ENCODE peak calls at places on chromosome 13, in four cellular contexts. V is CD8-positive, alpha-beta T cell; X is nephron progenitor cell; Y is cardiac fibroblast. I is an unnamed sample.

GRCh38 chr13:69660155-69660554 is 447.5 kb upstream of the ATXN8OS start:
- DNase-seq in V (no peak), X (no peak), Y (no peak), I (no peak)

GRCh38 chr13:105090244-105090643 is 1445.2 kb downstream of the EFNB2 start:
- DNase-seq in V (no peak), X (no peak), Y (peak; percentile 3), I (peak; percentile 31)

GRCh38 chr13:109568273-109568900 is 218.0 kb downstream of the IRS2 start:
- DNase-seq in V (no peak), X (no peak), Y (no peak), I (no peak)

GRCh38 chr13:84641491-84641890 is 759.2 kb upstream of the SLITRK1 start:
- DNase-seq in V (no peak), X (no peak), Y (no peak), I (peak; percentile 41)

GRCh38 chr13:74278901-74279300 is 144.7 kb upstream of the KLF12 start:
- DNase-seq in V (no peak), X (no peak), Y (no peak), I (no peak)

GRCh38 chr13:36059366-36059765 is 71.8 kb downstream of the DCLK1 start:
- DNase-seq in V (no peak), X (no peak), Y (no peak), I (no peak)

GRCh38 chr13:71378992-71379905 is 487.8 kb downstream of the DACH1 start:
- DNase-seq in V (no peak), X (no peak), Y (no peak), I (no peak)

GRCh38 chr13:40789275-40790231 is at the start of gene SLC25A15:
- DNase-seq in V (peak; percentile 37), X (peak; percentile 87), Y (peak; percentile 92), I (peak; percentile 70)

GRCh38 chr13:111011899-111012298 is 97.0 kb upstream of the ANKRD10 start:
- DNase-seq in V (no peak), X (no peak), Y (no peak), I (peak; percentile 30)

GRCh38 chr13:79196366-79196765 is 209.7 kb downstream of the RBM26 start:
- DNase-seq in V (no peak), X (no peak), Y (no peak), I (no peak)

GRCh38 chr13:35016362-35017148 is 74.5 kb downstream of the NBEA start:
- DNase-seq in V (no peak), X (no peak), Y (no peak), I (no peak)

GRCh38 chr13:109712187-109712601 is 74.2 kb downstream of the IRS2 start:
- DNase-seq in V (no peak), X (no peak), Y (no peak), I (no peak)

GRCh38 chr13:50646070-50646469 is 197.4 kb downstream of the DLEU7 start:
- DNase-seq in V (no peak), X (no peak), Y (no peak), I (no peak)

GRCh38 chr13:74573654-74574053 is 439.4 kb upstream of the KLF12 start:
- DNase-seq in V (no peak), X (peak; percentile 9), Y (no peak), I (no peak)

GRCh38 chr13:21053231-21053630 is 8.2 kb downstream of the LATS2 start:
- DNase-seq in V (no peak), X (no peak), Y (no peak), I (no peak)

GRCh38 chr13:113612626-113613025 is 28.1 kb downstream of the TFDP1 start:
- DNase-seq in V (no peak), X (no peak), Y (no peak), I (no peak)

GRCh38 chr13:42746846-42747245 is 34.5 kb upstream of the FAM216B start:
- DNase-seq in V (no peak), X (no peak), Y (no peak), I (no peak)

GRCh38 chr13:60164490-60164889 is 762 bp upstream of the DIAPH3 start:
- DNase-seq in V (no peak), X (no peak), Y (peak; percentile 47), I (peak; percentile 40)

GRCh38 chr13:50991624-50992610 is 82.3 kb downstream of the RNASEH2B start:
- DNase-seq in V (no peak), X (peak; percentile 29), Y (no peak), I (no peak)

GRCh38 chr13:108981407-108981806 is 352.0 kb downstream of the MYO16 start:
- DNase-seq in V (no peak), X (no peak), Y (no peak), I (no peak)

GRCh38 chr13:33259296-33259695 is 26.3 kb downstream of the STARD13 start:
- DNase-seq in V (no peak), X (no peak), Y (no peak), I (no peak)

GRCh38 chr13:72728290-72728605 is 525 bp downstream of the BORA start:
- DNase-seq in V (no peak), X (no peak), Y (no peak), I (no peak)

GRCh38 chr13:46124967-46125933 is 20.4 kb upstream of the CPB2 start:
- DNase-seq in V (no peak), X (no peak), Y (peak; percentile 5), I (no peak)

GRCh38 chr13:111198979-111199378 is 83.9 kb downstream of the ARHGEF7 start:
- DNase-seq in V (no peak), X (no peak), Y (no peak), I (no peak)

GRCh38 chr13:98542568-98543379 is 34.1 kb downstream of the STK24 start:
- DNase-seq in V (no peak), X (no peak), Y (no peak), I (no peak)

GRCh38 chr13:85982102-85982501 is 182.9 kb upstream of the SLITRK6 start:
- DNase-seq in V (no peak), X (no peak), Y (no peak), I (no peak)

GRCh38 chr13:111061338-111062045 is 53.6 kb upstream of the ARHGEF7 start:
- DNase-seq in V (no peak), X (no peak), Y (no peak), I (no peak)

GRCh38 chr13:40187324-40187795 is 479.1 kb downstream of the FOXO1 start:
- DNase-seq in V (peak; percentile 44), X (no peak), Y (no peak), I (no peak)

GRCh38 chr13:106415427-106415826 is 120.0 kb downstream of the EFNB2 start:
- DNase-seq in V (no peak), X (no peak), Y (no peak), I (no peak)

GRCh38 chr13:109779074-109779473 is 7.3 kb downstream of the IRS2 start:
- DNase-seq in V (no peak), X (no peak), Y (no peak), I (no peak)

GRCh38 chr13:95438297-95438696 is 114.2 kb upstream of the CLDN10 start:
- DNase-seq in V (no peak), X (no peak), Y (peak; percentile 72), I (peak; percentile 25)

GRCh38 chr13:39959497-39959896 is 304.0 kb downstream of the COG6 start:
- DNase-seq in V (no peak), X (no peak), Y (peak; percentile 43), I (peak; percentile 13)

GRCh38 chr13:44048326-44048725 is 168.6 kb downstream of the LACC1 start:
- DNase-seq in V (no peak), X (no peak), Y (peak; percentile 10), I (peak; percentile 26)

GRCh38 chr13:74715718-74716117 is 581.5 kb upstream of the KLF12 start:
- DNase-seq in V (no peak), X (no peak), Y (no peak), I (no peak)

GRCh38 chr13:53250272-53250875 is 221.8 kb downstream of the OLFM4 start:
- DNase-seq in V (no peak), X (peak; percentile 42), Y (peak; percentile 79), I (peak; percentile 81)

GRCh38 chr13:45316210-45316799 is 24.7 kb downstream of the TPT1 start:
- DNase-seq in V (no peak), X (no peak), Y (no peak), I (no peak)

GRCh38 chr13:114130131-114130707 is 2.2 kb downstream of the RASA3 start:
- DNase-seq in V (no peak), X (no peak), Y (no peak), I (no peak)

GRCh38 chr13:49569993-49570689 is 15.2 kb downstream of the RCBTB1 start:
- DNase-seq in V (no peak), X (no peak), Y (no peak), I (no peak)

GRCh38 chr13:96967248-96967745 is 27.0 kb downstream of the OXGR1 start:
- DNase-seq in V (no peak), X (no peak), Y (no peak), I (peak; percentile 24)
- TF ChIP-seq CTCF in V (no peak), X (no peak), Y (no peak), I (no peak)

GRCh38 chr13:94115054-94115453 is 364.4 kb downstream of the DCT start:
- DNase-seq in V (no peak), X (no peak), Y (no peak), I (no peak)
- TF ChIP-seq CTCF in V (no peak), X (no peak), Y (no peak), I (no peak)

DNA sequence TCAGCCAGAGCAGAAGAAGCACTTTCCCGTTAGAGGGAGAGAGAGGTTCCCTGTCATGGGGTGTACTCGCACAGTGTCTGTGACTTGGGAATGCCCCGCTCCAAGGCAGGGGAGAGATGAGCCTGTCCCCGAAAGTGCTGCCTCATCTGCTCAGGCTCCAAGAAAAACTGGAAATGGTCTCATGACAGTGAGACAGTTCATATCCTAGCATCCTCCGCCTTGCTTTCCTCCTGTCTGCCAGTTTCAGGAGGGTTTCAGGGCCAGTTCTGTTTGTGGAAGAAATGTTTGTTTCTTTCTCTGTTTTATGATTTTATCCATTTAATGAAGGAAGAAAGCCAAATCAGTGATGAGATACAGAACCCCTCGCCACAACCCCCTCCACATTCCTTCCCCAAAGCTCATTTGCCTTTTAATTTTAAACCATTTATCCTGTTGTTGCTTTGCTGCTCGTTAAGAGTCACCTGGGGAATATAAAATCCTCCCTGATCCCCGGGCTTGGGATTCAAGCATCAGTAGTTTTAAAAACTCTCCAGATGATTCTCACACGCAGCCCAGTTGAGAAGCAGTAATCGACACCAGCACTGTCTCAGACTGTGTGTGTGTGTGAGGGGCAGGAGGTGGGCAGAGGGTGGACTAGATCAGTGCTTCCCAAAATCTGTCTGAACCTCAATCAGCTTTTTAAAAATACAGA is 144.6 kb upstream of the UBL3 start:
- DNase-seq in V (no peak), X (no peak), Y (no peak), I (no peak)
- TF ChIP-seq CTCF in V (no peak), X (no peak), Y (no peak), I (no peak)

GRCh38 chr13:77506874-77507273 is 28.6 kb upstream of the SCEL start:
- DNase-seq in V (no peak), X (no peak), Y (peak; percentile 1), I (peak; percentile 15)
- TF ChIP-seq CTCF in V (no peak), X (peak; percentile 9), Y (no peak), I (peak; percentile 27)

GRCh38 chr13:87814444-87814843 is 143.3 kb downstream of the SLITRK5 start:
- DNase-seq in V (no peak), X (no peak), Y (no peak), I (no peak)

GRCh38 chr13:87810920-87811344 is 139.8 kb downstream of the SLITRK5 start:
- DNase-seq in V (no peak), X (no peak), Y (no peak), I (no peak)

GRCh38 chr13:87810391-87810801 is 139.2 kb downstream of the SLITRK5 start:
- DNase-seq in V (no peak), X (peak; percentile 8), Y (no peak), I (no peak)
- TF ChIP-seq CTCF in V (no peak), X (no peak), Y (no peak), I (no peak)

I was measured in fibroblast of the aortic adventitia.